ENCODE peak calls at places on chromosomes 13 and 19, in four cellular contexts. E, G, F and B are unnamed samples.

GRCh38 chr13:73608157-73608516 is 526.1 kb downstream of the KLF12 start:
- DNase-seq in F (no peak), G (no peak), E (no peak), B (no peak)

GRCh38 chr13:44172411-44172810 is 201.2 kb upstream of the SERP2 start:
- DNase-seq in E (no peak), G (no peak), F (no peak), B (no peak)

GRCh38 chr13:50451609-50452008 is 391.9 kb downstream of the DLEU7 start:
- DNase-seq in F (no peak), G (no peak), E (no peak), B (no peak)

GRCh38 chr19:18009412-18010066 is 1.6 kb downstream of the ARRDC2 start:
- DNase-seq in F (peak; percentile 61), G (no peak), E (no peak), B (no peak)

GRCh38 chr13:73335226-73335625 is 276.4 kb downstream of the KLF5 start:
- DNase-seq in F (no peak), E (no peak), G (no peak), B (no peak)

GRCh38 chr13:113837554-113838355 is 26.1 kb downstream of the GAS6 start:
- DNase-seq in E (peak; percentile 81), G (peak; percentile 52), F (peak; percentile 93), B (peak; percentile 98)

GRCh38 chr19:57949296-57949695 is 1.8 kb upstream of the ZNF256 start:
- DNase-seq in G (no peak), F (no peak), E (no peak), B (peak; percentile 38)

GRCh38 chr19:38035515-38036495 is 128.8 kb downstream of the SIPA1L3 start:
- DNase-seq in F (no peak), G (no peak), E (no peak), B (peak; percentile 65)

GRCh38 chr19:9757544-9758501 is 10.7 kb downstream of the ZNF846 start:
- DNase-seq in E (no peak), G (no peak), F (no peak), B (no peak)

GRCh38 chr13:82747331-82747730 is 1134.9 kb downstream of the SLITRK1 start:
- DNase-seq in F (no peak), E (no peak), G (no peak), B (no peak)

GRCh38 chr13:112959206-112959605 is 9.8 kb upstream of the MCF2L start:
- DNase-seq in G (no peak), E (no peak), F (peak; percentile 18), B (peak; percentile 44)

GRCh38 chr19:41535029-41535622 is 40.8 kb upstream of the CEACAM21 start:
- DNase-seq in G (no peak), F (no peak), E (no peak), B (no peak)

GRCh38 chr13:45063261-45063870 is 56.9 kb upstream of the GTF2F2 start:
- DNase-seq in G (no peak), E (no peak), F (no peak), B (no peak)

GRCh38 chr13:46612258-46612657 is 59.3 kb downstream of the LRCH1 start:
- DNase-seq in F (no peak), G (no peak), E (no peak), B (no peak)

GRCh38 chr19:29952646-29953045 is 10.6 kb downstream of the URI1 start:
- DNase-seq in F (no peak), E (no peak), G (no peak), B (no peak)

GRCh38 chr13:101628900-101629299 is 176.4 kb downstream of the ITGBL1 start:
- DNase-seq in E (no peak), G (no peak), F (no peak), B (no peak)

GRCh38 chr13:101150998-101151397 is 265.3 kb downstream of the NALCN start:
- DNase-seq in E (no peak), F (no peak), G (peak; percentile 14), B (peak; percentile 25)

GRCh38 chr19:46213156-46213555 is 16.4 kb upstream of the IGFL1 start:
- DNase-seq in E (no peak), F (no peak), G (no peak), B (no peak)

GRCh38 chr19:16175954-16176353 is 2.6 kb upstream of the CIB3 start:
- DNase-seq in G (no peak), E (no peak), F (no peak), B (no peak)

GRCh38 chr13:23771966-23772365 is 117.2 kb downstream of the MIPEP start:
- DNase-seq in F (no peak), G (peak; percentile 19), E (no peak), B (no peak)

GRCh38 chr13:27954406-27954851 is 14.7 kb downstream of the CDX2 start:
- DNase-seq in F (peak; percentile 70), E (peak; percentile 80), G (no peak), B (no peak)

GRCh38 chr13:59643239-59643865 is 520.4 kb downstream of the DIAPH3 start:
- DNase-seq in F (no peak), G (no peak), E (no peak), B (no peak)

GRCh38 chr19:7287716-7288115 is 6.5 kb downstream of the INSR start:
- DNase-seq in E (no peak), G (no peak), F (peak; percentile 32), B (no peak)

GRCh38 chr19:8451885-8452284 is 7.1 kb downstream of the HNRNPM start:
- DNase-seq in F (no peak), G (no peak), E (no peak), B (no peak)

DNA sequence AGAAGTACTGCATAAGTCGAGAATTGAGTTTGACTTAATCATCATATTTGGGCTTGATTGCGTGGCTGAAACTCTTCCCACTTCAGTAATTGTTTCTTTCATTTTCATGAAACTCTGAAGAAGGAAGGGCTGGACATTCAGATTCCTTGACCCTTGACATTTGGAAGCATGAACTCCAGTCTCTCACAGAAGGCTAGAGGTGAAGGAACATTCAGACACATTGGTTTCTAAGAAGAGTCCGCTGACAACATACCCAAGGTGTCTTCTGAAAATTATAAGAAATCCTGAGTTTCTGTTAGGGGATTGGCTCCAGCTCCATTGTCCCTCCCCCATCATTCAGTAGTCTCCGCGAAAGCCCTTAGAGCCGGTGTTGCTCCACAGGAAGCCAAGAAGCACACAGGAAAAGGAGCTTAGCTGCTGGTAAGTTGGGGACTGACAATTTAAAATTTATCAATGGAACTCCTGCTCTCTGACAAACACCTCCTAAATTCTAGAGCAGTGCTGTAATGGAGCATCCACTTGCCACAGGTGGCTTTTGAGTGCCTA is at the start of gene FPR2:
- DNase-seq in E (no peak), F (no peak), G (no peak), B (no peak)
- H3K4me3 ChIP-seq in E (no peak within 1 kb of the TSS), F (no peak within 1 kb of the TSS), G (no peak within 1 kb of the TSS), B (no peak within 1 kb of the TSS)

GRCh38 chr13:21227917-21228316 is 51.5 kb downstream of the MRPL57 start:
- DNase-seq in E (no peak), G (no peak), F (no peak), B (no peak)
- H3K4me3 ChIP-seq in E (no peak overlapping the region), G (no peak overlapping the region), F (no peak overlapping the region), B (no peak overlapping the region)

DNA sequence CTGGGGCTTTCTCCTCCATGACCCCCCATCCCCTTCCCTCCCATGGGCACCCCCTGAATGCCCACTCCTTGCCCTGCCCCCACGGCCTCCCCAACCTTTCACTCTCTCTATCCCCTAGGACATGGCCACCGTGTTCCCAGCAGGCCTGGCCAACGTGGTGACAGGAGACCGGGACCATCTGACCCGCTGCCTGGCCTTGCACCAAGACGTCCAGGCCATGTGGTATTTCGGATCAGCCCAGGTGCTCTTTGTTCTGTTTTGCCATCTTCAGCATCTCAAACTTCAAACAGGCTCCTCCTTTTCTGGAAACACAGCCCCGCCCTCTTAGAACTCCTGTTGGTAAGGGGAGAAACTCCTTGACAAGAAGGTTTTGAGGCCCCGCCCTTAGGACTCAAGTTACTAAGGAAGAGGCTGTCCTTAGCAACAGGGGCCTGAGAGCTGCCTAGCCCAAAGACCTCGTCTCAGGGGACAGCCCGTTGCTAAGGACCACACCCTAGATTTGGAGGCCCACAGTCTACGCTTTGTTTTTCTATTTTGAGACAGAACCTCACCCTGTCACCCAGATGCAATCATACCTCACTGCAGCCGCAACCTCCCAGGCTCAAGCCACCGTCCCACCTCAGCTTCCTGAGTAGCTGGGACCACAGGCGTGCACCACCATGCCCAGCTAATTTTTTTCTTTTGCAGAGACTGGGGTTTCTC is 5.1 kb upstream of the FLT3LG start:
- DNase-seq in E (peak; percentile 59), F (no peak), G (peak; percentile 66), B (peak; percentile 90)
- H3K4me3 ChIP-seq in E (no peak overlapping the region), F (no peak overlapping the region), G (no peak overlapping the region), B (no peak overlapping the region)

DNA sequence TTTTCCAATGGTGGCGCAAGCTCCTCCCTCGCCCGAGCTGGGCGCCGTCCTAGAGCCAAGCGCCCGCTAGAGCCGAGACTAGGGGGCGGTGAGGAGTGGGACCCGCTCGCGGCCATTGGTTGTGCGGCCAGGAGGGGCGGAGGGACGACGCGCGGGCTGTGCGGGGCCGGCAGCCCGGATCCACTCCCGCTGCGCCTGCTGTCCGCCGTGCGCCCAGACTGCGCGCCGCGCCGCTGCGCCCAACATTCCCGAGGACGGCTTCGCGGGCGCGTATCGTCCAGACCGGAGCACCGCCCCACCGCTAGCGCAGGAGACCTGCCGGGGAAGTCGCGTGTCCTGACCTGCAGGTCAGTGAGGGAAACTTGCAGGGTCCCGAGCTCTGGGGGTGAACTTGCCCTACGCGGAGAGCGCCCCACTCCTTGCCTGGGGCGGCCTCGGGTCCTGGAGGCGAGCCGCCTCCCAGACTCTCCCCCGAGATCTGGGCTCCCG is at the start of gene SERTM1:
- DNase-seq in E (peak; percentile 32), G (peak; percentile 82), F (no peak), B (peak; percentile 11)
- H3K4me3 ChIP-seq in E (no peak within 1 kb of the TSS), G (peak within 1 kb of the TSS; percentile 33), F (no peak within 1 kb of the TSS), B (peak within 1 kb of the TSS; percentile 1)

GRCh38 chr19:39587496-39587895 is 14.8 kb upstream of the LGALS13 start:
- DNase-seq in G (no peak), E (no peak), F (no peak), B (no peak)
- H3K4me3 ChIP-seq in G (no peak overlapping the region), E (no peak overlapping the region), F (no peak overlapping the region), B (no peak overlapping the region)

GRCh38 chr19:1138121-1138520 is 34.3 kb downstream of the GPX4 start:
- DNase-seq in E (no peak), F (no peak), G (no peak), B (no peak)

GRCh38 chr19:1135454-1135853 is 31.7 kb downstream of the GPX4 start:
- DNase-seq in F (no peak), G (no peak), E (no peak), B (no peak)

GRCh38 chr19:1136918-1137317 is 33.1 kb downstream of the GPX4 start:
- DNase-seq in E (no peak), F (no peak), G (no peak), B (no peak)

GRCh38 chr19:1134431-1134830 is 30.6 kb downstream of the GPX4 start:
- DNase-seq in F (no peak), G (no peak), E (no peak), B (no peak)

DNA sequence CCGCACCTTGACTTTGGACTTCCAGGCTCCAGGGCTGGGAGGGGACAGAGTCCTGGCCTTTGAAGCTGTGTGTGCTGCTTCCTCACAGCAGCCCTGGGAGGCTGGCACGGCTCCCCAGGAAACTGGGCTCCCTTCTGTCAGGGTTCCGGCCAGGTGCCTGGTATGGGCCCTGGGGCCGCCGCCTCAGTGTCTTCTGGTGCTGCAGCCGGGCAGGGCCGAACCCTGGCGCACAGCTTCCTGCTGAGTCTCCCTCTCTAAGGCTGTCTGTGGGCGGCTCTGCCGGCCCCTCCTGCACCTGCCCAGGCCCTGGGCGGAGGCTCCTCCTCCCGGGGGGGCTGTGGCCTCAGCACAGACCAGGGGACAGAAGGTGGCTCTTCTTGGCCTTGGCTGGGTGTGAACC is 32.4 kb downstream of the GPX4 start:
- DNase-seq in F (no peak), E (peak; percentile 84), G (no peak), B (no peak)
- H3K4me3 ChIP-seq in F (no peak overlapping the region), E (no peak overlapping the region), G (no peak overlapping the region), B (no peak overlapping the region)